ENCODE peak calls at places on chromosomes 16 and 17, in eight cellular contexts. X is breast epithelium, G is GM12878, O is spleen, S is uterus, V is SK-N-SH, M is sigmoid colon, F is left ventricle myocardium inferior. C is an unnamed sample.

GRCh38 chr17:35519442-35519841 is 18.0 kb downstream of the SLFN12L start:
- DNase-seq in X (no peak), G (no peak), O (no peak), S (no peak), V (no peak), M (no peak), F (no peak), C (no peak)

GRCh38 chr16:59432934-59433333 is 698.8 kb upstream of the GOT2 start:
- DNase-seq in X (no peak), G (no peak), O (no peak), S (no peak), V (peak; percentile 3), M (no peak), F (no peak), C (no peak)

GRCh38 chr16:50303605-50304466 is 37.5 kb downstream of the ADCY7 start:
- DNase-seq in X (no peak), G (no peak), O (peak; percentile 72), S (peak; percentile 12), V (peak; percentile 19), M (peak; percentile 64), F (no peak), C (no peak)

GRCh38 chr17:74950207-74950606 is 14.5 kb downstream of the OTOP3 start:
- DNase-seq in X (no peak), G (no peak), O (no peak), S (no peak), V (no peak), M (no peak), F (no peak), C (no peak)

GRCh38 chr16:69469807-69470561 is 45.6 kb downstream of the CYB5B start:
- DNase-seq in X (no peak), G (peak; percentile 90), O (no peak), S (no peak), V (no peak), M (no peak), F (no peak), C (no peak)

GRCh38 chr16:86575754-86576557 is 2.4 kb upstream of the FOXL1 start:
- DNase-seq in X (peak; percentile 70), G (no peak), O (peak; percentile 80), S (peak; percentile 47), V (peak; percentile 67), M (no peak), F (peak; percentile 86), C (peak; percentile 84)

GRCh38 chr17:1573932-1574696 is 11.5 kb upstream of the PITPNA start:
- DNase-seq in X (peak; percentile 76), G (no peak), O (peak; percentile 96), S (peak; percentile 84), V (peak; percentile 98), M (peak; percentile 94), F (peak; percentile 87), C (no peak)

GRCh38 chr16:31876955-31877828 is 3.6 kb downstream of the ZNF267 start:
- DNase-seq in X (no peak), G (peak; percentile 94), O (no peak), S (no peak), V (no peak), M (no peak), F (no peak), C (peak; percentile 53)

GRCh38 chr16:77951788-77952187 is 70.6 kb upstream of the CLEC3A start:
- DNase-seq in X (no peak), G (peak; percentile 21), O (no peak), S (no peak), V (peak; percentile 22), M (no peak), F (no peak), C (no peak)

GRCh38 chr17:301681-302299 is 50.8 kb downstream of the RPH3AL start:
- DNase-seq in X (no peak), G (no peak), O (no peak), S (no peak), V (no peak), M (peak; percentile 62), F (peak; percentile 56), C (no peak)

GRCh38 chr17:39670746-39671145 is 2.5 kb downstream of the PNMT start:
- DNase-seq in X (no peak), G (no peak), O (no peak), S (no peak), V (no peak), M (no peak), F (no peak), C (no peak)

GRCh38 chr17:17420561-17421269 is 56.1 kb upstream of the MED9 start:
- DNase-seq in X (no peak), G (no peak), O (no peak), S (peak; percentile 32), V (no peak), M (peak; percentile 79), F (peak; percentile 85), C (no peak)

GRCh38 chr16:1105888-1106620 is 10.0 kb upstream of the C1QTNF8 start:
- DNase-seq in X (peak; percentile 35), G (no peak), O (peak; percentile 82), S (peak; percentile 72), V (peak; percentile 98), M (peak; percentile 86), F (peak; percentile 47), C (no peak)

GRCh38 chr17:11492511-11492910 is 105.8 kb upstream of the DNAH9 start:
- DNase-seq in X (no peak), G (no peak), O (no peak), S (no peak), V (no peak), M (no peak), F (no peak), C (no peak)

GRCh38 chr16:27685802-27686201 is 135.9 kb downstream of the KATNIP start:
- DNase-seq in X (no peak), G (no peak), O (no peak), S (no peak), V (no peak), M (no peak), F (no peak), C (no peak)

GRCh38 chr16:49754495-49755290 is 101.2 kb downstream of the ZNF423 start:
- DNase-seq in X (no peak), G (no peak), O (no peak), S (no peak), V (peak; percentile 50), M (no peak), F (peak; percentile 25), C (no peak)

GRCh38 chr16:87963400-87963799 is 12.2 kb downstream of the BANP start:
- DNase-seq in X (no peak), G (no peak), O (no peak), S (no peak), V (no peak), M (no peak), F (no peak), C (no peak)

GRCh38 chr16:19219836-19220235 is 51.8 kb downstream of the SYT17 start:
- DNase-seq in X (no peak), G (no peak), O (no peak), S (no peak), V (no peak), M (no peak), F (no peak), C (no peak)

GRCh38 chr16:19227643-19228042 is 57.9 kb upstream of the CLEC19A start:
- DNase-seq in X (no peak), G (no peak), O (no peak), S (no peak), V (no peak), M (no peak), F (no peak), C (no peak)

GRCh38 chr16:19228057-19228456 is 57.5 kb upstream of the CLEC19A start:
- DNase-seq in X (no peak), G (no peak), O (no peak), S (no peak), V (no peak), M (no peak), F (no peak), C (no peak)

GRCh38 chr16:19218581-19218980 is 50.5 kb downstream of the SYT17 start:
- DNase-seq in X (no peak), G (no peak), O (no peak), S (no peak), V (no peak), M (no peak), F (no peak), C (no peak)

GRCh38 chr16:19223235-19223847 is 55.3 kb downstream of the SYT17 start:
- DNase-seq in X (no peak), G (no peak), O (no peak), S (no peak), V (no peak), M (no peak), F (no peak), C (no peak)
- TF ChIP-seq CTCF in X (no peak), G (peak; percentile 68), O (no peak), S (no peak), V (peak; percentile 57), M (no peak), F (peak; percentile 39), C (peak; percentile 44)

DNA sequence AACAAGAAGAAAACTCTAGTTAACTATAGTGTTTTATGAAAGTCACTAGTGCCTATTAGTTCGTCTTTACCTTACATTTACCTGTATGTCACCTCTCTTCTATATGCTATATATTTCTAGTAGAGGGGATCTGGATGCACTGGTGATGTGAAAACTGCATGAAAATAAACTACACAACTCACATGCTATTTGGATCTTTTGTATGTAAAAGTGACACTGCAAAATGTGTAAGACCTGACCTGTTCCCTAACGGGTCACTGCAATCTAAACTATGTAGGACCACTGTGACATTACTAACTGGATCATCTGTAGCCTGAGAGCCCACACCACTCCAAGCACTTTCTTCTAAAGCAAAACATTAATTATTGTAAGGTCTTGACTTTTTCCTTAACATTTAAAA is 1.7 kb downstream of the BLMH start:
- DNase-seq in X (no peak), G (no peak), O (no peak), S (no peak), V (no peak), M (no peak), F (no peak), C (no peak)
- H3K4me3 ChIP-seq in X (no peak overlapping the region), G (no peak overlapping the region), O (peak overlapping the region; percentile 98), S (no peak overlapping the region), V (no peak overlapping the region), M (no peak overlapping the region), F (peak overlapping the region; percentile 99), C (no peak overlapping the region)

GRCh38 chr16:24841291-24841690 is 4.5 kb upstream of the SLC5A11 start:
- DNase-seq in X (no peak), G (no peak), O (no peak), S (no peak), V (no peak), M (no peak), F (no peak), C (no peak)
- TF ChIP-seq CTCF in X (no peak), G (no peak), O (no peak), S (no peak), V (no peak), M (no peak), F (no peak), C (no peak)

DNA sequence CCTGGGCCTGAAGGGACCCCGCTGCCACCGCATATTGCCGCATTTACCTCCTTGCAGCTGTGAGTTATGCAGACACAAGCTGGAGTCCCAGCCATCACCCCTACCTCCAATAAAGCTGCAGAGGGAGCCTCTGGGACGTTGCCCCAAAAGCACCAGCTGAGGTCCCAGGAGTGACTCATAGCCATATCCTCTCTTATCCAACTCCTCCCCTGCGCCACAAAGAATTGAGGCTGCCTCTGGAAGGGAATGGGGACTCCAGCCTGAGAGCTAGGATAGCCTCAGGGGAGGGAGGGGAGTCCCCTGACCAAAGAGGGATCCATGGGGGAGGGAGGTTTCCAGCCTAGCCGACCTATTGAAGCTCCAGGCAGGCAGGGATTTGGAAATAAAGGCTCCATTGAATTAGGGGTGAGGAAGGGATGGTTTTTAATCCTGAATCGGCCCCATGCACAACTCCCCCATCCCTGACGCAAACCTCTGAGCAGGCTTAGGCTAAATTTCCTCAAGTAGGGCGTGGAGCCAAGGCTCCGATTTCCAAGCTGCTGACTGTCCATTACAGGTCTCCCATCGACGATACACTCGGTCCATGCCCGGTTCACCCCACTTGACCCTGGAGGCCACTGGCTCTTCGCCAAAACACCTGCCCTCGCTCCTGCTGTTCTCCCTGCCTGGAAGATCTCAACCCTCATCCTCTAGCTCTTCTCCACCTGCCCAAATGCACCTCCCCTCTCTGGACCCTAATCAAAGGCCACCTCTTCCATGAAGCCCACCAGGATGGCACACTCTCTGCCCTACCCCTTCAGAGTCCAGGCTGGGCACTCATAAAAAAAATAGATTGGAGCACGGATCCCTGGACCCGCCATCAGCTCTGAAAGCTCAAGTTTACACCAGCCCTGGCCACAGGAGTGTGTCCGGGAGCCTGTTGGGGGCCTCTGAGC is 27.5 kb downstream of the PIMREG start:
- DNase-seq in X (no peak), G (no peak), O (no peak), S (no peak), V (no peak), M (no peak), F (no peak), C (peak; percentile 25)
- H3K4me3 ChIP-seq in X (no peak overlapping the region), G (no peak overlapping the region), O (no peak overlapping the region), S (no peak overlapping the region), V (no peak overlapping the region), M (no peak overlapping the region), F (no peak overlapping the region), C (no peak overlapping the region)